ENCODE peak calls at places on chromosome 13, in four cellular contexts. O, R, J and Y are unnamed samples.

GRCh38 chr13:27120011-27120410 is 51.6 kb downstream of the USP12 start:
- DNase-seq in O (no peak), R (no peak), J (no peak), Y (no peak)

GRCh38 chr13:60090579-60090978 is 73.1 kb downstream of the DIAPH3 start:
- DNase-seq in O (no peak), R (no peak), J (no peak), Y (no peak)

GRCh38 chr13:108272333-108272732 is 2.8 kb downstream of the TNFSF13B start:
- DNase-seq in O (no peak), R (no peak), J (no peak), Y (no peak)

GRCh38 chr13:30846311-30846710 is 59.8 kb upstream of the MEDAG start:
- DNase-seq in O (no peak), R (no peak), J (no peak), Y (no peak)

GRCh38 chr13:67735651-67736050 is 505.5 kb upstream of the PCDH9 start:
- DNase-seq in O (no peak), R (no peak), J (no peak), Y (no peak)

GRCh38 chr13:23668557-23668956 is 98.3 kb downstream of the TNFRSF19 start:
- DNase-seq in O (no peak), R (no peak), J (no peak), Y (no peak)

GRCh38 chr13:76879211-76879875 is 6.9 kb downstream of the KCTD12 start:
- DNase-seq in O (no peak), R (peak; percentile 22), J (no peak), Y (no peak)

GRCh38 chr13:33257786-33258185 is 27.8 kb downstream of the STARD13 start:
- DNase-seq in O (no peak), R (no peak), J (no peak), Y (no peak)

GRCh38 chr13:98977568-98978270 is at the start of gene DOCK9:
- DNase-seq in O (no peak), R (no peak), J (peak; percentile 62), Y (peak; percentile 68)

GRCh38 chr13:111037838-111038397 is 77.2 kb upstream of the ARHGEF7 start:
- DNase-seq in O (no peak), R (no peak), J (no peak), Y (no peak)

GRCh38 chr13:66680031-66680430 is 550.1 kb downstream of the PCDH9 start:
- DNase-seq in O (no peak), R (no peak), J (no peak), Y (no peak)

GRCh38 chr13:43153436-43154082 is 130.2 kb downstream of the DNAJC15 start:
- DNase-seq in O (peak; percentile 41), R (no peak), J (no peak), Y (peak; percentile 63)

GRCh38 chr13:98389319-98389718 is 187.6 kb downstream of the STK24 start:
- DNase-seq in O (no peak), R (no peak), J (no peak), Y (no peak)

GRCh38 chr13:54183728-54184127 is 1155.1 kb downstream of the OLFM4 start:
- DNase-seq in O (no peak), R (no peak), J (no peak), Y (no peak)

GRCh38 chr13:102825400-102825799 is 20.4 kb upstream of the ERCC5 start:
- DNase-seq in O (no peak), R (no peak), J (no peak), Y (no peak)

GRCh38 chr13:104823071-104823470 is 1712.4 kb downstream of the EFNB2 start:
- DNase-seq in O (no peak), R (no peak), J (no peak), Y (no peak)

GRCh38 chr13:92838786-92839185 is 387.8 kb upstream of the GPC6 start:
- DNase-seq in O (peak; percentile 0), R (no peak), J (no peak), Y (no peak)

GRCh38 chr13:109955598-109955997 is 169.2 kb upstream of the IRS2 start:
- DNase-seq in O (no peak), R (no peak), J (no peak), Y (peak; percentile 69)

GRCh38 chr13:99215466-99215865 is 14.8 kb downstream of the UBAC2 start:
- DNase-seq in O (no peak), R (no peak), J (no peak), Y (no peak)

GRCh38 chr13:20519887-20520286 is 5.8 kb downstream of the CRYL1 start:
- DNase-seq in O (no peak), R (no peak), J (no peak), Y (no peak)

GRCh38 chr13:98447881-98448641 is 128.8 kb downstream of the STK24 start:
- DNase-seq in O (peak; percentile 45), R (no peak), J (peak; percentile 82), Y (no peak)

GRCh38 chr13:45464687-45465453 is at the start of gene COG3:
- DNase-seq in O (peak; percentile 94), R (peak; percentile 62), J (peak; percentile 95), Y (peak; percentile 97)

GRCh38 chr13:20550799-20551198 is 16.2 kb upstream of the IFT88 start:
- DNase-seq in O (no peak), R (no peak), J (no peak), Y (no peak)

GRCh38 chr13:38664920-38665319 is 22.0 kb upstream of the FREM2 start:
- DNase-seq in O (no peak), R (no peak), J (no peak), Y (no peak)

GRCh38 chr13:30504081-30504480 is 38.3 kb upstream of the HMGB1 start:
- DNase-seq in O (no peak), R (no peak), J (no peak), Y (no peak)

GRCh38 chr13:37811441-37811840 is 58.1 kb downstream of the TRPC4 start:
- DNase-seq in O (no peak), R (no peak), J (no peak), Y (no peak)

GRCh38 chr13:110368408-110368807 is 61.3 kb downstream of the COL4A2 start:
- DNase-seq in O (no peak), R (no peak), J (no peak), Y (no peak)

GRCh38 chr13:113064534-113065405 is 40.8 kb upstream of the F7 start:
- DNase-seq in O (peak; percentile 38), R (no peak), J (no peak), Y (no peak)

GRCh38 chr13:94595006-94595942 is 678 bp downstream of the TGDS start:
- DNase-seq in O (no peak), R (no peak), J (peak; percentile 28), Y (peak; percentile 35)

GRCh38 chr13:60162096-60162495 is 1.6 kb downstream of the DIAPH3 start:
- DNase-seq in O (no peak), R (no peak), J (no peak), Y (no peak)

GRCh38 chr13:77378662-77379061 is 51.8 kb upstream of the MYCBP2 start:
- DNase-seq in O (no peak), R (no peak), J (no peak), Y (no peak)

GRCh38 chr13:99657848-99658265 is 156.6 kb downstream of the TM9SF2 start:
- DNase-seq in O (peak; percentile 48), R (no peak), J (peak; percentile 32), Y (no peak)

GRCh38 chr13:114143806-114144605 is 11.6 kb upstream of the RASA3 start:
- DNase-seq in O (peak; percentile 76), R (no peak), J (peak; percentile 49), Y (no peak)

GRCh38 chr13:74040200-74040599 is 94.0 kb downstream of the KLF12 start:
- DNase-seq in O (peak; percentile 56), R (no peak), J (peak; percentile 76), Y (peak; percentile 76)

GRCh38 chr13:99681695-99682094 is 180.4 kb downstream of the TM9SF2 start:
- DNase-seq in O (no peak), R (no peak), J (no peak), Y (no peak)

GRCh38 chr13:43946281-43946680 is 66.6 kb downstream of the LACC1 start:
- DNase-seq in O (no peak), R (no peak), J (no peak), Y (no peak)

GRCh38 chr13:99658266-99658991 is 157.2 kb downstream of the TM9SF2 start:
- DNase-seq in O (peak; percentile 64), R (no peak), J (peak; percentile 68), Y (peak; percentile 49)

GRCh38 chr13:100987993-100988392 is 313.4 kb upstream of the TMTC4 start:
- DNase-seq in O (peak; percentile 1), R (no peak), J (peak; percentile 6), Y (no peak)

DNA sequence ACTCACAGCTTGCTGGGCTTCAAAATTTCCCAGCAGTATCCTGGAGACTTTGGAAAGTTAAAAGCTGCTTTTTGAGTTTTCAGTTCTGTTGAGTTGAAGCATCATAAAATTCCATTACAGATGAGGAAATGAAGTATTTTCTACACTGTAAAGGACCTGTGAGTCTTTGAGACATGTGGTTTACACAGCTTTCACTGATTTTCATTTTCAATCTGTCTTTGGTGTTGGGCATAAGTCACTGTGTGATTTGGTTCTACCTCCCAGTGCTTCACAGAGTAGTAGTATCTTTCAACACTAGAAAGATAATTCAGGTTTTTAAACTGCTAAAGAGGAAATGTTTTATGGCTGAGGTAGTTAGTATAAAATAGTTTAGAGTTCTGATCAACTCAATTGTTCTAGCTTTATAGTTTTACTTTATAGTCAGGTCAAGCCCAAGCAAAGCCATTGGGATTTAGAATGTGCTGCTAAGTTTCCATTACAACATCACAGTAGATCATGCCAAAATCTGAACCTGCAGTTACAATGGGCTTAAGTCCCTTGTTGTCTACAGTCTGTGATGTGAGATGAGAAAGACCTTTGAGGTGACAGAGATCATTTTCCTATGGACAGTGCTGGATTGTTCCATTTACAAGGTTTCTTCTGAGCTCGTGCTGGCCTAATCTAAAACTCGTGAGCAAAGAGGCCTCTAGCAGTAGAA is 161.6 kb downstream of the FLT1 start:
- DNase-seq in O (no peak), R (no peak), J (no peak), Y (no peak)
- H3K4me1 ChIP-seq in O (no peaks in the 10 kb centered on the region), R (peaks cover 22% of the 10 kb centered on the region), J (peaks cover 26% of the 10 kb centered on the region), Y (peaks cover 32% of the 10 kb centered on the region)

DNA sequence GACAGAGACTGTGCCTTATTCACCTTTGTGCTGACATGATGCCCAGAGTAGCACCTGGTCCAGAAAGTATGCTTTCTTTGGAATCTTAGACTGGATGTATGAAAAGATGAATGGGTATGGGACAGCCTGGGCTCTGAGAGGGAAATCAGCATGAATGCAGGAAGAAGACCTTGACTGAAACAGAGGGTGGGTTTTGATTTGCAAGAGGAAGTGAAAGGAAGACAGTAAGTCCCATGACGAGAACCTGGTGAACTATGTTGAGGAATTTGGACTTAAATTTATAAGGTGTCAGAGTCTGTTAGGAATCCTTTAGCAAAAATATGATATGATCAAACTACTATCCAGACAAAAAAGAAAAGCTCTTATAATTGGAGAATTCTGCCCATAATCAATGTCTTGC is 301.9 kb downstream of the SPRY2 start:
- DNase-seq in O (no peak), R (no peak), J (no peak), Y (no peak)
- H3K4me3 ChIP-seq in O (no peak overlapping the region), R (no peak overlapping the region), J (no peak overlapping the region), Y (no peak overlapping the region)

GRCh38 chr13:25571237-25571636 is 199.5 kb downstream of the ATP8A2 start:
- DNase-seq in O (no peak), R (no peak), J (no peak), Y (no peak)
- H3K4me1 ChIP-seq in O (no peaks in the 10 kb centered on the region), R (no peaks in the 10 kb centered on the region), J (no peaks in the 10 kb centered on the region), Y (no peaks in the 10 kb centered on the region)

DNA sequence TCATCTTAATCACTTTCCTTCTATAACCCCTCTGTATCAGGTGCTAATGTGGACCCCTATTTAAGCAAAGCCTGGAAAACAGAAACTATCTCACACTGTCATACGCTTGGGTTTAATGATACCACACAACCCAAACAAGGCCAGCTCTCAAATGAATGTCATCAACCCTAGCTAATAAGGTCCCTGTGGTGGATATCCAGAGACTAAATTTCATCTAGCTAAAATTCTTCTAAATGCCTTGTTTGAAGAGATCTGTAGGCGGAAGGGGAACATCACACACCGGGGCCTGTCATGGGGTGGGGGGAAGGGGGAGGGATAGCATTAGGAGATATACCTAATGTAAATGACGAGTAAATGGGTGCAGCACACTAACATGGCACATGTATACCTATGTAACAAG is 95.5 kb downstream of the FOXO1 start:
- DNase-seq in O (no peak), R (no peak), J (no peak), Y (no peak)
- H3K4me3 ChIP-seq in O (no peak overlapping the region), R (no peak overlapping the region), J (no peak overlapping the region), Y (no peak overlapping the region)

GRCh38 chr13:42119875-42120274 is 71.4 kb downstream of the DGKH start:
- DNase-seq in O (no peak), R (no peak), J (no peak), Y (no peak)
- H3K4me1 ChIP-seq in O (peaks cover 10% of the 10 kb centered on the region), R (peaks cover 15% of the 10 kb centered on the region), J (peaks cover 9% of the 10 kb centered on the region), Y (peaks cover 11% of the 10 kb centered on the region)